ENCODE peak calls at places on chromosome 22, in nine cellular contexts. One of them, this sample, is unnamed.

GRCh38 chr22:22798716-22799115 is 88.9 kb upstream of the IGLL5 start:
- DNase-seq in HEK293T: no peak
- DNase-seq in GM10248: no peak
- DNase-seq in fibroblast of pulmonary artery: no peak
- DNase-seq in activated CD8-positive, alpha-beta T cell treated with anti-CD3 and anti-CD28 coated beads, Interleukin-2, amount 10 ng/mL, durations not matched to agents 7 days and 5 days: no peak
- DNase-seq in activated naive CD4-positive, alpha-beta T cell treated with Interleukin-2 at 50 U/mL for 16 hours: no peak
- DNase-seq in tibial artery: no peak
- DNase-seq in WERI-Rb-1: no peak
- DNase-seq in mucosa of descending colon: no peak
- DNase-seq in this sample: no peak

GRCh38 chr22:30435674-30436126 is 10.1 kb downstream of the MTFP1 start:
- DNase-seq in HEK293T: no peak
- DNase-seq in fibroblast of pulmonary artery: no peak
- DNase-seq in tibial artery: no peak
- DNase-seq in activated naive CD4-positive, alpha-beta T cell treated with Interleukin-2 at 50 U/mL for 16 hours: peak
- DNase-seq in activated CD8-positive, alpha-beta T cell treated with anti-CD3 and anti-CD28 coated beads, Interleukin-2, amount 10 ng/mL, durations not matched to agents 7 days and 5 days: peak
- DNase-seq in mucosa of descending colon: peak
- DNase-seq in WERI-Rb-1: peak
- DNase-seq in GM10248: no peak
- DNase-seq in this sample: peak

GRCh38 chr22:47842119-47842518 is 1079.7 kb downstream of the TBC1D22A start:
- DNase-seq in fibroblast of pulmonary artery: no peak
- DNase-seq in mucosa of descending colon: no peak
- DNase-seq in activated naive CD4-positive, alpha-beta T cell treated with Interleukin-2 at 50 U/mL for 16 hours: no peak
- DNase-seq in WERI-Rb-1: peak
- DNase-seq in HEK293T: no peak
- DNase-seq in GM10248: no peak
- DNase-seq in activated CD8-positive, alpha-beta T cell treated with anti-CD3 and anti-CD28 coated beads, Interleukin-2, amount 10 ng/mL, durations not matched to agents 7 days and 5 days: no peak
- DNase-seq in tibial artery: no peak
- DNase-seq in this sample: no peak

GRCh38 chr22:46355996-46356471 is 20.5 kb downstream of the TRMU start:
- DNase-seq in WERI-Rb-1: no peak
- DNase-seq in mucosa of descending colon: no peak
- DNase-seq in tibial artery: no peak
- DNase-seq in GM10248: no peak
- DNase-seq in activated CD8-positive, alpha-beta T cell treated with anti-CD3 and anti-CD28 coated beads, Interleukin-2, amount 10 ng/mL, durations not matched to agents 7 days and 5 days: no peak
- DNase-seq in HEK293T: no peak
- DNase-seq in fibroblast of pulmonary artery: no peak
- DNase-seq in activated naive CD4-positive, alpha-beta T cell treated with Interleukin-2 at 50 U/mL for 16 hours: no peak
- DNase-seq in this sample: no peak

GRCh38 chr22:27800250-27801131 is 1.1 kb downstream of the MN1 start:
- DNase-seq in fibroblast of pulmonary artery: peak
- DNase-seq in WERI-Rb-1: no peak
- DNase-seq in HEK293T: peak
- DNase-seq in mucosa of descending colon: no peak
- DNase-seq in activated naive CD4-positive, alpha-beta T cell treated with Interleukin-2 at 50 U/mL for 16 hours: no peak
- DNase-seq in tibial artery: no peak
- DNase-seq in GM10248: no peak
- DNase-seq in activated CD8-positive, alpha-beta T cell treated with anti-CD3 and anti-CD28 coated beads, Interleukin-2, amount 10 ng/mL, durations not matched to agents 7 days and 5 days: no peak
- DNase-seq in this sample: peak

GRCh38 chr22:49406879-49407587 is 420.6 kb downstream of the BRD1 start:
- DNase-seq in tibial artery: no peak
- DNase-seq in GM10248: no peak
- DNase-seq in mucosa of descending colon: no peak
- DNase-seq in activated CD8-positive, alpha-beta T cell treated with anti-CD3 and anti-CD28 coated beads, Interleukin-2, amount 10 ng/mL, durations not matched to agents 7 days and 5 days: no peak
- DNase-seq in fibroblast of pulmonary artery: no peak
- DNase-seq in WERI-Rb-1: no peak
- DNase-seq in HEK293T: no peak
- DNase-seq in activated naive CD4-positive, alpha-beta T cell treated with Interleukin-2 at 50 U/mL for 16 hours: no peak
- DNase-seq in this sample: no peak

GRCh38 chr22:24816841-24817240 is 10.8 kb downstream of the SGSM1 start:
- DNase-seq in WERI-Rb-1: no peak
- DNase-seq in activated naive CD4-positive, alpha-beta T cell treated with Interleukin-2 at 50 U/mL for 16 hours: no peak
- DNase-seq in GM10248: no peak
- DNase-seq in mucosa of descending colon: no peak
- DNase-seq in tibial artery: no peak
- DNase-seq in activated CD8-positive, alpha-beta T cell treated with anti-CD3 and anti-CD28 coated beads, Interleukin-2, amount 10 ng/mL, durations not matched to agents 7 days and 5 days: no peak
- DNase-seq in HEK293T: no peak
- DNase-seq in fibroblast of pulmonary artery: no peak
- DNase-seq in this sample: no peak

GRCh38 chr22:24183321-24184031 is 2.2 kb downstream of the SUSD2 start:
- DNase-seq in activated naive CD4-positive, alpha-beta T cell treated with Interleukin-2 at 50 U/mL for 16 hours: no peak
- DNase-seq in mucosa of descending colon: no peak
- DNase-seq in WERI-Rb-1: no peak
- DNase-seq in fibroblast of pulmonary artery: no peak
- DNase-seq in GM10248: no peak
- DNase-seq in HEK293T: no peak
- DNase-seq in tibial artery: no peak
- DNase-seq in activated CD8-positive, alpha-beta T cell treated with anti-CD3 and anti-CD28 coated beads, Interleukin-2, amount 10 ng/mL, durations not matched to agents 7 days and 5 days: no peak
- DNase-seq in this sample: no peak

GRCh38 chr22:38424525-38425080 is 30.4 kb downstream of the KCNJ4 start:
- DNase-seq in HEK293T: no peak
- DNase-seq in GM10248: no peak
- DNase-seq in activated CD8-positive, alpha-beta T cell treated with anti-CD3 and anti-CD28 coated beads, Interleukin-2, amount 10 ng/mL, durations not matched to agents 7 days and 5 days: no peak
- DNase-seq in activated naive CD4-positive, alpha-beta T cell treated with Interleukin-2 at 50 U/mL for 16 hours: no peak
- DNase-seq in tibial artery: no peak
- DNase-seq in mucosa of descending colon: no peak
- DNase-seq in WERI-Rb-1: no peak
- DNase-seq in fibroblast of pulmonary artery: no peak
- DNase-seq in this sample: no peak

GRCh38 chr22:28181332-28181731 is 262.3 kb upstream of the PITPNB start:
- DNase-seq in fibroblast of pulmonary artery: peak
- DNase-seq in WERI-Rb-1: no peak
- DNase-seq in mucosa of descending colon: no peak
- DNase-seq in activated naive CD4-positive, alpha-beta T cell treated with Interleukin-2 at 50 U/mL for 16 hours: no peak
- DNase-seq in tibial artery: no peak
- DNase-seq in GM10248: no peak
- DNase-seq in activated CD8-positive, alpha-beta T cell treated with anti-CD3 and anti-CD28 coated beads, Interleukin-2, amount 10 ng/mL, durations not matched to agents 7 days and 5 days: no peak
- DNase-seq in HEK293T: no peak
- DNase-seq in this sample: no peak

GRCh38 chr22:36772451-36772850 is 3.5 kb downstream of the IFT27 start:
- DNase-seq in mucosa of descending colon: no peak
- DNase-seq in activated naive CD4-positive, alpha-beta T cell treated with Interleukin-2 at 50 U/mL for 16 hours: no peak
- DNase-seq in GM10248: no peak
- DNase-seq in fibroblast of pulmonary artery: no peak
- DNase-seq in HEK293T: no peak
- DNase-seq in tibial artery: no peak
- DNase-seq in activated CD8-positive, alpha-beta T cell treated with anti-CD3 and anti-CD28 coated beads, Interleukin-2, amount 10 ng/mL, durations not matched to agents 7 days and 5 days: no peak
- DNase-seq in WERI-Rb-1: no peak
- DNase-seq in this sample: no peak

GRCh38 chr22:47197735-47198500 is 435.5 kb downstream of the TBC1D22A start:
- DNase-seq in activated naive CD4-positive, alpha-beta T cell treated with Interleukin-2 at 50 U/mL for 16 hours: no peak
- DNase-seq in GM10248: no peak
- DNase-seq in WERI-Rb-1: no peak
- DNase-seq in HEK293T: no peak
- DNase-seq in mucosa of descending colon: no peak
- DNase-seq in fibroblast of pulmonary artery: no peak
- DNase-seq in activated CD8-positive, alpha-beta T cell treated with anti-CD3 and anti-CD28 coated beads, Interleukin-2, amount 10 ng/mL, durations not matched to agents 7 days and 5 days: no peak
- DNase-seq in tibial artery: peak
- DNase-seq in this sample: no peak

GRCh38 chr22:37470087-37470445 is 16.1 kb downstream of the MFNG start:
- DNase-seq in tibial artery: no peak
- DNase-seq in activated CD8-positive, alpha-beta T cell treated with anti-CD3 and anti-CD28 coated beads, Interleukin-2, amount 10 ng/mL, durations not matched to agents 7 days and 5 days: no peak
- DNase-seq in HEK293T: no peak
- DNase-seq in WERI-Rb-1: no peak
- DNase-seq in mucosa of descending colon: no peak
- DNase-seq in activated naive CD4-positive, alpha-beta T cell treated with Interleukin-2 at 50 U/mL for 16 hours: no peak
- DNase-seq in fibroblast of pulmonary artery: no peak
- DNase-seq in GM10248: no peak
- DNase-seq in this sample: no peak

GRCh38 chr22:46239261-46240048 is 10.6 kb downstream of the CDPF1 start:
- DNase-seq in mucosa of descending colon: no peak
- DNase-seq in GM10248: peak
- DNase-seq in activated naive CD4-positive, alpha-beta T cell treated with Interleukin-2 at 50 U/mL for 16 hours: no peak
- DNase-seq in fibroblast of pulmonary artery: no peak
- DNase-seq in HEK293T: no peak
- DNase-seq in WERI-Rb-1: no peak
- DNase-seq in tibial artery: no peak
- DNase-seq in activated CD8-positive, alpha-beta T cell treated with anti-CD3 and anti-CD28 coated beads, Interleukin-2, amount 10 ng/mL, durations not matched to agents 7 days and 5 days: peak
- DNase-seq in this sample: no peak

GRCh38 chr22:20430101-20430640 is 7.5 kb downstream of the SCARF2 start:
- DNase-seq in HEK293T: no peak
- DNase-seq in GM10248: no peak
- DNase-seq in activated naive CD4-positive, alpha-beta T cell treated with Interleukin-2 at 50 U/mL for 16 hours: no peak
- DNase-seq in fibroblast of pulmonary artery: no peak
- DNase-seq in activated CD8-positive, alpha-beta T cell treated with anti-CD3 and anti-CD28 coated beads, Interleukin-2, amount 10 ng/mL, durations not matched to agents 7 days and 5 days: no peak
- DNase-seq in WERI-Rb-1: no peak
- DNase-seq in mucosa of descending colon: no peak
- DNase-seq in tibial artery: no peak
- DNase-seq in this sample: no peak

GRCh38 chr22:39458443-39459083 is 1.8 kb downstream of the MGAT3 start:
- DNase-seq in activated CD8-positive, alpha-beta T cell treated with anti-CD3 and anti-CD28 coated beads, Interleukin-2, amount 10 ng/mL, durations not matched to agents 7 days and 5 days: no peak
- DNase-seq in activated naive CD4-positive, alpha-beta T cell treated with Interleukin-2 at 50 U/mL for 16 hours: no peak
- DNase-seq in WERI-Rb-1: no peak
- DNase-seq in tibial artery: no peak
- DNase-seq in HEK293T: no peak
- DNase-seq in GM10248: no peak
- DNase-seq in fibroblast of pulmonary artery: no peak
- DNase-seq in mucosa of descending colon: no peak
- DNase-seq in this sample: no peak

GRCh38 chr22:38944653-38945052 is 12.8 kb upstream of the APOBEC3A start:
- DNase-seq in tibial artery: no peak
- DNase-seq in fibroblast of pulmonary artery: no peak
- DNase-seq in GM10248: no peak
- DNase-seq in WERI-Rb-1: no peak
- DNase-seq in activated CD8-positive, alpha-beta T cell treated with anti-CD3 and anti-CD28 coated beads, Interleukin-2, amount 10 ng/mL, durations not matched to agents 7 days and 5 days: no peak
- DNase-seq in mucosa of descending colon: no peak
- DNase-seq in activated naive CD4-positive, alpha-beta T cell treated with Interleukin-2 at 50 U/mL for 16 hours: no peak
- DNase-seq in HEK293T: no peak
- DNase-seq in this sample: no peak

GRCh38 chr22:50276143-50276542 is 6.0 kb upstream of the MAPK11 start:
- DNase-seq in fibroblast of pulmonary artery: peak
- DNase-seq in mucosa of descending colon: peak
- DNase-seq in activated naive CD4-positive, alpha-beta T cell treated with Interleukin-2 at 50 U/mL for 16 hours: peak
- DNase-seq in GM10248: peak
- DNase-seq in tibial artery: no peak
- DNase-seq in HEK293T: peak
- DNase-seq in WERI-Rb-1: peak
- DNase-seq in activated CD8-positive, alpha-beta T cell treated with anti-CD3 and anti-CD28 coated beads, Interleukin-2, amount 10 ng/mL, durations not matched to agents 7 days and 5 days: peak
- DNase-seq in this sample: peak

GRCh38 chr22:35961480-35961902 is 67.1 kb downstream of the RBFOX2 start:
- DNase-seq in tibial artery: peak
- DNase-seq in activated naive CD4-positive, alpha-beta T cell treated with Interleukin-2 at 50 U/mL for 16 hours: no peak
- DNase-seq in activated CD8-positive, alpha-beta T cell treated with anti-CD3 and anti-CD28 coated beads, Interleukin-2, amount 10 ng/mL, durations not matched to agents 7 days and 5 days: no peak
- DNase-seq in HEK293T: peak
- DNase-seq in mucosa of descending colon: no peak
- DNase-seq in GM10248: no peak
- DNase-seq in fibroblast of pulmonary artery: peak
- DNase-seq in WERI-Rb-1: no peak
- DNase-seq in this sample: no peak

This sample was measured in stimulated activated CD4-positive, alpha-beta T cell treated with anti-CD3 and anti-CD28 coated beads, Interleukin-15, amount 100 ng/mL, for 24 hours.